ENCODE peak calls at places on chromosomes 3 and 15, in six cellular contexts. One of them, this sample, is unnamed.
A peak's percentile ranks its signal among the peaks of the same experiment; 100 is the strongest.

GRCh38 chr15:63896336-63897115 is 62.8 kb upstream of the HERC1 start:
- DNase-seq in activated T-helper 1 cell treated with Interleukin-2 at 50 U/mL for 16 hours: no peak
- DNase-seq in cardiac muscle cell: peak; percentile 70
- DNase-seq in IMR-90: peak; percentile 81
- DNase-seq in activated naive CD8-positive, alpha-beta T cell treated with anti-CD3 and anti-CD28 coated beads, Interleukin-2, amount 10 ng/mL, durations not matched to agents 7 days and 5 days: peak; percentile 47
- DNase-seq in SHP77: no peak
- DNase-seq in this sample: peak; percentile 45

GRCh38 chr3:127629462-127630403 is 748 bp downstream of the PODXL2 start:
- DNase-seq in IMR-90: no peak
- DNase-seq in SHP77: no peak
- DNase-seq in activated naive CD8-positive, alpha-beta T cell treated with anti-CD3 and anti-CD28 coated beads, Interleukin-2, amount 10 ng/mL, durations not matched to agents 7 days and 5 days: no peak
- DNase-seq in activated T-helper 1 cell treated with Interleukin-2 at 50 U/mL for 16 hours: peak; percentile 5
- DNase-seq in cardiac muscle cell: no peak
- DNase-seq in this sample: no peak

GRCh38 chr15:26674467-26674866 is 98.4 kb downstream of the GABRB3 start:
- DNase-seq in activated T-helper 1 cell treated with Interleukin-2 at 50 U/mL for 16 hours: no peak
- DNase-seq in cardiac muscle cell: no peak
- DNase-seq in activated naive CD8-positive, alpha-beta T cell treated with anti-CD3 and anti-CD28 coated beads, Interleukin-2, amount 10 ng/mL, durations not matched to agents 7 days and 5 days: no peak
- DNase-seq in IMR-90: no peak
- DNase-seq in SHP77: no peak
- DNase-seq in this sample: no peak

GRCh38 chr3:179560791-179561190 is 1.9 kb upstream of the ACTL6A start:
- DNase-seq in cardiac muscle cell: no peak
- DNase-seq in activated naive CD8-positive, alpha-beta T cell treated with anti-CD3 and anti-CD28 coated beads, Interleukin-2, amount 10 ng/mL, durations not matched to agents 7 days and 5 days: no peak
- DNase-seq in IMR-90: no peak
- DNase-seq in activated T-helper 1 cell treated with Interleukin-2 at 50 U/mL for 16 hours: no peak
- DNase-seq in SHP77: no peak
- DNase-seq in this sample: no peak

GRCh38 chr15:61382927-61383326 is 153.8 kb upstream of the RORA start:
- DNase-seq in SHP77: no peak
- DNase-seq in IMR-90: no peak
- DNase-seq in cardiac muscle cell: no peak
- DNase-seq in activated T-helper 1 cell treated with Interleukin-2 at 50 U/mL for 16 hours: no peak
- DNase-seq in activated naive CD8-positive, alpha-beta T cell treated with anti-CD3 and anti-CD28 coated beads, Interleukin-2, amount 10 ng/mL, durations not matched to agents 7 days and 5 days: no peak
- DNase-seq in this sample: no peak

GRCh38 chr15:90774731-90775521 is 57.8 kb downstream of the BLM start:
- DNase-seq in SHP77: no peak
- DNase-seq in activated naive CD8-positive, alpha-beta T cell treated with anti-CD3 and anti-CD28 coated beads, Interleukin-2, amount 10 ng/mL, durations not matched to agents 7 days and 5 days: no peak
- DNase-seq in cardiac muscle cell: peak; percentile 31
- DNase-seq in IMR-90: peak; percentile 89
- DNase-seq in activated T-helper 1 cell treated with Interleukin-2 at 50 U/mL for 16 hours: no peak
- DNase-seq in this sample: peak; percentile 62

GRCh38 chr3:53913401-53913800 is 21.7 kb upstream of the SELENOK start:
- DNase-seq in SHP77: no peak
- DNase-seq in cardiac muscle cell: no peak
- DNase-seq in IMR-90: no peak
- DNase-seq in activated T-helper 1 cell treated with Interleukin-2 at 50 U/mL for 16 hours: no peak
- DNase-seq in activated naive CD8-positive, alpha-beta T cell treated with anti-CD3 and anti-CD28 coated beads, Interleukin-2, amount 10 ng/mL, durations not matched to agents 7 days and 5 days: no peak
- DNase-seq in this sample: no peak

GRCh38 chr15:80076321-80077318 is 17.1 kb downstream of the ZFAND6 start:
- DNase-seq in activated naive CD8-positive, alpha-beta T cell treated with anti-CD3 and anti-CD28 coated beads, Interleukin-2, amount 10 ng/mL, durations not matched to agents 7 days and 5 days: no peak
- DNase-seq in activated T-helper 1 cell treated with Interleukin-2 at 50 U/mL for 16 hours: no peak
- DNase-seq in IMR-90: peak; percentile 50
- DNase-seq in cardiac muscle cell: no peak
- DNase-seq in SHP77: no peak
- DNase-seq in this sample: no peak

GRCh38 chr3:195117978-195118581 is 152.9 kb downstream of the XXYLT1 start:
- DNase-seq in activated naive CD8-positive, alpha-beta T cell treated with anti-CD3 and anti-CD28 coated beads, Interleukin-2, amount 10 ng/mL, durations not matched to agents 7 days and 5 days: no peak
- DNase-seq in cardiac muscle cell: peak; percentile 54
- DNase-seq in IMR-90: peak; percentile 25
- DNase-seq in activated T-helper 1 cell treated with Interleukin-2 at 50 U/mL for 16 hours: no peak
- DNase-seq in SHP77: no peak
- DNase-seq in this sample: peak; percentile 30

GRCh38 chr3:71536376-71536965 is 47.1 kb downstream of the FOXP1 start:
- DNase-seq in cardiac muscle cell: peak; percentile 85
- DNase-seq in SHP77: no peak
- DNase-seq in IMR-90: peak; percentile 86
- DNase-seq in activated naive CD8-positive, alpha-beta T cell treated with anti-CD3 and anti-CD28 coated beads, Interleukin-2, amount 10 ng/mL, durations not matched to agents 7 days and 5 days: no peak
- DNase-seq in activated T-helper 1 cell treated with Interleukin-2 at 50 U/mL for 16 hours: no peak
- DNase-seq in this sample: peak; percentile 92